ENCODE peak calls at places on chromosome 6, in eight cellular contexts. F is HS-27A; M is non-pigmented ciliary epithelial cell; K is anterior cingulate cortex; E is GM03348; H is cardiac septum; S is NCI-H1417; U is stimulated activated CD4-positive, alpha-beta T cell treated with anti-CD3 and anti-CD28 coated beads, Interleukin-4, amount 100 ng/mL, for 48 hours. A is an unnamed sample.

GRCh38 chr6:34514593-34515472 is 41.3 kb downstream of the SPDEF start:
- DNase-seq in F (no peak), M (peak), K (no peak), E (peak), H (no peak), S (no peak), U (no peak), A (peak)

GRCh38 chr6:150290429-150290828 is 78.4 kb upstream of the IYD start:
- DNase-seq in F (no peak), M (peak), K (no peak), E (peak), H (no peak), S (no peak), U (no peak), A (no peak)

GRCh38 chr6:81838031-81838430 is 85.5 kb upstream of the TENT5A start:
- DNase-seq in F (no peak), M (peak), K (no peak), E (no peak), H (no peak), S (no peak), U (no peak), A (no peak)

GRCh38 chr6:45577836-45578504 is 200.2 kb upstream of the SUPT3H start:
- DNase-seq in F (no peak), M (no peak), K (no peak), E (peak), H (no peak), S (no peak), U (no peak), A (no peak)

GRCh38 chr6:141482773-141483172 is 650.0 kb upstream of the GJE1 start:
- DNase-seq in F (no peak), M (no peak), K (no peak), E (no peak), H (no peak), S (no peak), U (no peak), A (no peak)

GRCh38 chr6:143843689-143844405 is 709 bp downstream of the LTV1 start:
- DNase-seq in F (no peak), M (no peak), K (no peak), E (peak), H (no peak), S (no peak), U (no peak), A (no peak)

GRCh38 chr6:78808933-78809332 is 58.4 kb upstream of the IRAK1BP1 start:
- DNase-seq in F (no peak), M (no peak), K (no peak), E (no peak), H (no peak), S (no peak), U (no peak), A (no peak)

GRCh38 chr6:15661815-15662245 is 998 bp downstream of the DTNBP1 start:
- DNase-seq in F (no peak), M (no peak), K (peak), E (peak), H (no peak), S (peak), U (no peak), A (peak)

GRCh38 chr6:131761061-131761761 is 46.6 kb upstream of the ENPP1 start:
- DNase-seq in F (no peak), M (no peak), K (no peak), E (peak), H (no peak), S (no peak), U (no peak), A (no peak)

GRCh38 chr6:38861957-38862401 is 146.9 kb downstream of the DNAH8 start:
- DNase-seq in F (no peak), M (no peak), K (no peak), E (no peak), H (no peak), S (no peak), U (no peak), A (no peak)

GRCh38 chr6:76451926-76452709 is 379.7 kb upstream of the IMPG1 start:
- DNase-seq in F (no peak), M (no peak), K (no peak), E (no peak), H (no peak), S (no peak), U (no peak), A (no peak)

GRCh38 chr6:142537612-142538478 is 236.0 kb downstream of the ADGRG6 start:
- DNase-seq in F (peak), M (no peak), K (no peak), E (peak), H (no peak), S (peak), U (peak), A (peak)

GRCh38 chr6:134549854-134550253 is 231.9 kb upstream of the SGK1 start:
- DNase-seq in F (no peak), M (no peak), K (no peak), E (no peak), H (no peak), S (no peak), U (no peak), A (no peak)

GRCh38 chr6:16739329-16739801 is 21.9 kb downstream of the ATXN1 start:
- DNase-seq in F (no peak), M (no peak), K (no peak), E (peak), H (no peak), S (no peak), U (no peak), A (no peak)

GRCh38 chr6:30067460-30068139 is 602 bp downstream of the PPP1R11 start:
- DNase-seq in F (no peak), M (no peak), K (no peak), E (no peak), H (no peak), S (no peak), U (no peak), A (peak)

GRCh38 chr6:79301290-79301689 is 66.8 kb upstream of the HMGN3 start:
- DNase-seq in F (no peak), M (no peak), K (no peak), E (no peak), H (no peak), S (no peak), U (no peak), A (no peak)

GRCh38 chr6:108452725-108453195 is 108.0 kb upstream of the FOXO3 start:
- DNase-seq in F (no peak), M (peak), K (no peak), E (peak), H (no peak), S (no peak), U (no peak), A (no peak)